ENCODE peak calls at places on chromosomes 5 and 9, in five cellular contexts. M, J, Q, D and K are unnamed samples.

GRCh38 chr9:84121991-84122523 is 141.5 kb downstream of the RMI1 start:
- DNase-seq in M (no peak), J (no peak), Q (no peak), D (no peak), K (peak)

GRCh38 chr9:123710299-123710698 is 219.6 kb downstream of the DENND1A start:
- DNase-seq in M (no peak), J (peak), Q (no peak), D (no peak), K (peak)

GRCh38 chr9:2559212-2560152 is 62.1 kb upstream of the VLDLR start:
- DNase-seq in M (peak), J (peak), Q (no peak), D (peak), K (peak)

GRCh38 chr9:136140046-136140445 is 21.4 kb upstream of the TMEM250 start:
- DNase-seq in M (no peak), J (peak), Q (no peak), D (no peak), K (no peak)

GRCh38 chr5:168603776-168604175 is 24.6 kb upstream of the PANK3 start:
- DNase-seq in M (no peak), J (no peak), Q (no peak), D (no peak), K (peak)

GRCh38 chr5:1881273-1881586 is 1.5 kb downstream of the IRX4 start:
- DNase-seq in M (no peak), J (peak), Q (peak), D (no peak), K (peak)

GRCh38 chr5:95934207-95934804 is 27.3 kb downstream of the ELL2 start:
- DNase-seq in M (no peak), J (no peak), Q (no peak), D (no peak), K (no peak)

GRCh38 chr9:70177121-70177520 is 81.7 kb upstream of the SMC5 start:
- DNase-seq in M (no peak), J (peak), Q (no peak), D (no peak), K (no peak)

GRCh38 chr5:33074548-33074947 is 363.4 kb downstream of the NPR3 start:
- DNase-seq in M (no peak), J (no peak), Q (no peak), D (no peak), K (peak)

GRCh38 chr5:159639590-159639989 is 276.7 kb upstream of the ADRA1B start:
- DNase-seq in M (no peak), J (no peak), Q (no peak), D (no peak), K (no peak)

GRCh38 chr9:89844535-89844934 is 239.7 kb downstream of the GADD45G start:
- DNase-seq in M (no peak), J (no peak), Q (no peak), D (no peak), K (no peak)

GRCh38 chr9:75754090-75754489 is 136.4 kb upstream of the PCSK5 start:
- DNase-seq in M (peak), J (no peak), Q (no peak), D (no peak), K (no peak)

GRCh38 chr5:122352331-122352730 is 40.3 kb downstream of the SNCAIP start:
- DNase-seq in M (no peak), J (peak), Q (no peak), D (no peak), K (no peak)

GRCh38 chr5:107551088-107551487 is 119.6 kb downstream of the EFNA5 start:
- DNase-seq in M (no peak), J (no peak), Q (no peak), D (no peak), K (no peak)

GRCh38 chr5:2196416-2196815 is 313.7 kb upstream of the IRX4 start:
- DNase-seq in M (no peak), J (no peak), Q (no peak), D (no peak), K (no peak)

GRCh38 chr5:139190125-139190524 is 8.0 kb downstream of the SIL1 start:
- DNase-seq in M (no peak), J (no peak), Q (no peak), D (no peak), K (peak)

GRCh38 chr5:103648086-103648485 is 85.5 kb upstream of the NUDT12 start:
- DNase-seq in M (no peak), J (no peak), Q (no peak), D (no peak), K (no peak)

GRCh38 chr9:34633851-34634550 is 3.6 kb downstream of the SIGMAR1 start:
- DNase-seq in M (peak), J (peak), Q (no peak), D (peak), K (peak)

GRCh38 chr9:4585135-4585534 is 77.0 kb upstream of the PLPP6 start:
- DNase-seq in M (no peak), J (no peak), Q (no peak), D (no peak), K (no peak)

GRCh38 chr9:81613002-81613750 is 76.2 kb downstream of the TLE1 start:
- DNase-seq in M (peak), J (no peak), Q (no peak), D (no peak), K (peak)

GRCh38 chr5:55564716-55565115 is 30.0 kb upstream of the PLPP1 start:
- DNase-seq in M (no peak), J (peak), Q (no peak), D (no peak), K (no peak)

GRCh38 chr9:133122935-133123611 is 2.0 kb upstream of the RALGDS start:
- DNase-seq in M (peak), J (no peak), Q (no peak), D (no peak), K (no peak)

GRCh38 chr5:172266676-172267092 is 16.9 kb downstream of the UBTD2 start:
- DNase-seq in M (no peak), J (no peak), Q (no peak), D (no peak), K (no peak)

GRCh38 chr5:145158654-145159199 is 676.4 kb downstream of the PRELID2 start:
- DNase-seq in M (no peak), J (no peak), Q (no peak), D (no peak), K (peak)

GRCh38 chr5:72407541-72407940 is 87.4 kb downstream of the PTCD2 start:
- DNase-seq in M (no peak), J (no peak), Q (no peak), D (no peak), K (no peak)

GRCh38 chr5:144284036-144284435 is 113.4 kb downstream of the KCTD16 start:
- DNase-seq in M (no peak), J (no peak), Q (no peak), D (no peak), K (no peak)

GRCh38 chr9:116368680-116369079 is 215.1 kb downstream of the PAPPA start:
- DNase-seq in M (no peak), J (no peak), Q (no peak), D (no peak), K (no peak)

GRCh38 chr5:138109463-138110265 is 25.8 kb downstream of the WNT8A start:
- DNase-seq in M (no peak), J (peak), Q (no peak), D (no peak), K (no peak)

GRCh38 chr5:170353011-170353890 is 35.9 kb downstream of the KCNMB1 start:
- DNase-seq in M (no peak), J (no peak), Q (no peak), D (no peak), K (no peak)

GRCh38 chr9:92176068-92176799 is 61.0 kb upstream of the SPTLC1 start:
- DNase-seq in M (no peak), J (peak), Q (no peak), D (no peak), K (no peak)

GRCh38 chr5:157747766-157748700 is 4.5 kb downstream of the LSM11 start:
- DNase-seq in M (no peak), J (no peak), Q (no peak), D (no peak), K (no peak)

GRCh38 chr5:122153774-122154173 is 24.4 kb downstream of the ZNF474 start:
- DNase-seq in M (no peak), J (no peak), Q (no peak), D (no peak), K (no peak)

DNA sequence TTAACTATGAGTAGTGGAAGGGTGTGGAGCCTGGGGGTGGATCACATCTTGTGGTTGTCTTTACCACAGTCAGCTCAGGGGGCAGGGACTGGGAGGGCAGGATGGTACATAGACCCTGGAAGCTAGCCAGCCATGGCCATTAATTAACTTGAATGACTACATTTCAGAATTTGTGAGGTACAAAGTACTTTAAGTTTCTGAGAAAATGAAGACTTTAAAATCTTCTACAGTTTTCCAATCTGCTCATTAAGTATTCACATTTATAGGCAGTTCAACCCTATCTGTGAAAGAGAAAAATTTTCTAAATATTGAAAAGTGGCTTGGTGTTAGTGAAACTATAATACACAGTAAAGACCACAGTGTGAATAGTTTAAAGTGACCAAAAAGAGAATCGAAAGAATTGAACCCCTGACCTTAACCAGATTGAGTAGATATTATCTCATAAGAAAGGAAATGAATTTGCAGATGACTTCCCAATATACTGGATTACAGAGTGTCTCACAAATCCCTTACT is 234.2 kb upstream of the MEF2C start:
- DNase-seq in M (no peak), J (peak), Q (peak), D (peak), K (no peak)
- TF ChIP-seq CTCF in M (no peak), J (no peak), Q (no peak), D (no peak), K (no peak)

GRCh38 chr9:32378993-32379729 is 5.3 kb upstream of the ACO1 start:
- DNase-seq in M (no peak), J (peak), Q (no peak), D (peak), K (peak)
- TF ChIP-seq CTCF in M (peak), J (peak), Q (peak), D (peak), K (peak)

GRCh38 chr5:110441035-110441434 is 285.4 kb downstream of the TMEM232 start:
- DNase-seq in M (no peak), J (peak), Q (no peak), D (peak), K (peak)
- TF ChIP-seq CTCF in M (no peak), J (peak), Q (peak), D (peak), K (peak)

GRCh38 chr9:12922209-12922914 is 147.5 kb downstream of the LURAP1L start:
- DNase-seq in M (no peak), J (no peak), Q (no peak), D (no peak), K (peak)
- TF ChIP-seq CTCF in M (no peak), J (no peak), Q (no peak), D (no peak), K (peak)